ENCODE peak calls at places on chromosome X, in five cellular contexts. A, T, Q, Y and P are unnamed samples.

GRCh38 chrX:40297949-40298539 is 200.3 kb upstream of the BCOR start:
- DNase-seq in A (no peak), T (no peak), Q (no peak), Y (no peak), P (no peak)

GRCh38 chrX:56882581-56882980 is 112.8 kb downstream of the SPIN3 start:
- DNase-seq in A (no peak), T (no peak), Q (no peak), Y (no peak), P (no peak)

GRCh38 chrX:85685843-85686242 is 306.4 kb upstream of the POF1B start:
- DNase-seq in A (no peak), T (no peak), Q (no peak), Y (no peak), P (no peak)

GRCh38 chrX:120746153-120746552 is 116.3 kb upstream of the C1GALT1C1 start:
- DNase-seq in A (no peak), T (no peak), Q (no peak), Y (no peak), P (no peak)

GRCh38 chrX:1434871-1435240 is 17.9 kb downstream of the ASMTL start:
- DNase-seq in A (no peak), T (no peak), Q (no peak), Y (no peak), P (no peak)

GRCh38 chrX:148043456-148043855 is 62.3 kb downstream of the FMR1NB start:
- DNase-seq in A (peak; percentile 18), T (no peak), Q (no peak), Y (no peak), P (no peak)

GRCh38 chrX:22445880-22446279 is 173.2 kb downstream of the CBLL2 start:
- DNase-seq in A (no peak), T (no peak), Q (no peak), Y (no peak), P (no peak)

GRCh38 chrX:71181558-71181909 is 36.9 kb downstream of the NLGN3 start:
- DNase-seq in A (no peak), T (peak; percentile 31), Q (peak; percentile 9), Y (peak; percentile 59), P (no peak)

GRCh38 chrX:22184096-22184495 is 88.6 kb upstream of the CBLL2 start:
- DNase-seq in A (no peak), T (no peak), Q (no peak), Y (no peak), P (no peak)

GRCh38 chrX:49230500-49231232 is 2.5 kb downstream of the CACNA1F start:
- DNase-seq in A (no peak), T (peak; percentile 34), Q (no peak), Y (peak; percentile 76), P (no peak)